ENCODE peak calls at places on chromosomes 13 and 19, in nine cellular contexts. One of them, this sample, is unnamed.

GRCh38 chr13:86933676-86934075 is 737.5 kb upstream of the SLITRK5 start:
- DNase-seq in fibroblast of mammary gland: no peak
- DNase-seq in astrocyte: no peak
- DNase-seq in psoas muscle: no peak
- DNase-seq in stomach: no peak
- DNase-seq in AG04449: no peak
- DNase-seq in left ventricle myocardium inferior: no peak
- DNase-seq in lower lobe of right lung: no peak
- DNase-seq in kidney epithelial cell: no peak
- DNase-seq in this sample: no peak

GRCh38 chr13:49608932-49609331 is 19.4 kb upstream of the ARL11 start:
- DNase-seq in psoas muscle: no peak
- DNase-seq in fibroblast of mammary gland: no peak
- DNase-seq in kidney epithelial cell: no peak
- DNase-seq in lower lobe of right lung: no peak
- DNase-seq in astrocyte: no peak
- DNase-seq in stomach: no peak
- DNase-seq in AG04449: no peak
- DNase-seq in left ventricle myocardium inferior: no peak
- DNase-seq in this sample: no peak

GRCh38 chr19:48634424-48635262 is 2.5 kb downstream of the DBP start:
- DNase-seq in AG04449: no peak
- DNase-seq in kidney epithelial cell: peak; percentile 85
- DNase-seq in psoas muscle: peak; percentile 99
- DNase-seq in astrocyte: peak; percentile 80
- DNase-seq in lower lobe of right lung: peak; percentile 98
- DNase-seq in stomach: peak; percentile 99
- DNase-seq in left ventricle myocardium inferior: peak; percentile 98
- DNase-seq in fibroblast of mammary gland: peak; percentile 94
- DNase-seq in this sample: peak; percentile 80

GRCh38 chr19:31325342-31325741 is 23.9 kb downstream of the TSHZ3 start:
- DNase-seq in stomach: no peak
- DNase-seq in AG04449: no peak
- DNase-seq in fibroblast of mammary gland: no peak
- DNase-seq in left ventricle myocardium inferior: no peak
- DNase-seq in lower lobe of right lung: no peak
- DNase-seq in kidney epithelial cell: no peak
- DNase-seq in psoas muscle: no peak
- DNase-seq in astrocyte: no peak
- DNase-seq in this sample: no peak

GRCh38 chr13:58953638-58954037 is 1210.1 kb downstream of the DIAPH3 start:
- DNase-seq in lower lobe of right lung: no peak
- DNase-seq in fibroblast of mammary gland: no peak
- DNase-seq in psoas muscle: no peak
- DNase-seq in astrocyte: peak; percentile 57
- DNase-seq in AG04449: no peak
- DNase-seq in stomach: no peak
- DNase-seq in left ventricle myocardium inferior: no peak
- DNase-seq in kidney epithelial cell: no peak
- DNase-seq in this sample: no peak

GRCh38 chr13:25874907-25875306 is 176.9 kb downstream of the SHISA2 start:
- DNase-seq in kidney epithelial cell: no peak
- DNase-seq in fibroblast of mammary gland: no peak
- DNase-seq in AG04449: no peak
- DNase-seq in stomach: no peak
- DNase-seq in astrocyte: no peak
- DNase-seq in lower lobe of right lung: no peak
- DNase-seq in left ventricle myocardium inferior: no peak
- DNase-seq in psoas muscle: no peak
- DNase-seq in this sample: no peak

GRCh38 chr19:15962319-15962718 is 13.5 kb downstream of the OR10H4 start:
- DNase-seq in left ventricle myocardium inferior: no peak
- DNase-seq in astrocyte: no peak
- DNase-seq in psoas muscle: no peak
- DNase-seq in stomach: no peak
- DNase-seq in fibroblast of mammary gland: no peak
- DNase-seq in kidney epithelial cell: no peak
- DNase-seq in lower lobe of right lung: no peak
- DNase-seq in AG04449: no peak
- DNase-seq in this sample: no peak

GRCh38 chr13:94058821-94059360 is 420.6 kb downstream of the DCT start:
- DNase-seq in fibroblast of mammary gland: no peak
- DNase-seq in astrocyte: no peak
- DNase-seq in lower lobe of right lung: no peak
- DNase-seq in psoas muscle: no peak
- DNase-seq in left ventricle myocardium inferior: no peak
- DNase-seq in AG04449: no peak
- DNase-seq in stomach: no peak
- DNase-seq in kidney epithelial cell: no peak
- DNase-seq in this sample: no peak

GRCh38 chr13:41678320-41678719 is 221.0 kb downstream of the RGCC start:
- DNase-seq in astrocyte: peak; percentile 75
- DNase-seq in AG04449: no peak
- DNase-seq in stomach: no peak
- DNase-seq in psoas muscle: no peak
- DNase-seq in left ventricle myocardium inferior: no peak
- DNase-seq in kidney epithelial cell: no peak
- DNase-seq in lower lobe of right lung: no peak
- DNase-seq in fibroblast of mammary gland: peak; percentile 74
- DNase-seq in this sample: peak; percentile 34

GRCh38 chr13:20403826-20404225 is 121.8 kb downstream of the CRYL1 start:
- DNase-seq in kidney epithelial cell: no peak
- DNase-seq in left ventricle myocardium inferior: no peak
- DNase-seq in stomach: peak; percentile 8
- DNase-seq in lower lobe of right lung: no peak
- DNase-seq in psoas muscle: no peak
- DNase-seq in AG04449: no peak
- DNase-seq in fibroblast of mammary gland: no peak
- DNase-seq in astrocyte: no peak
- DNase-seq in this sample: no peak

GRCh38 chr13:20461860-20462532 is 63.7 kb downstream of the CRYL1 start:
- DNase-seq in fibroblast of mammary gland: no peak
- DNase-seq in kidney epithelial cell: no peak
- DNase-seq in lower lobe of right lung: no peak
- DNase-seq in astrocyte: no peak
- DNase-seq in stomach: no peak
- DNase-seq in psoas muscle: no peak
- DNase-seq in AG04449: no peak
- DNase-seq in left ventricle myocardium inferior: peak; percentile 23
- DNase-seq in this sample: no peak

GRCh38 chr19:16328824-16329482 is 4.3 kb downstream of the KLF2 start:
- DNase-seq in AG04449: no peak
- DNase-seq in stomach: no peak
- DNase-seq in lower lobe of right lung: peak; percentile 48
- DNase-seq in kidney epithelial cell: no peak
- DNase-seq in astrocyte: no peak
- DNase-seq in psoas muscle: no peak
- DNase-seq in left ventricle myocardium inferior: no peak
- DNase-seq in fibroblast of mammary gland: no peak
- DNase-seq in this sample: no peak

GRCh38 chr19:53328967-53329366 is 4.6 kb upstream of the ZNF845 start:
- DNase-seq in left ventricle myocardium inferior: peak; percentile 70
- DNase-seq in psoas muscle: peak; percentile 83
- DNase-seq in lower lobe of right lung: peak; percentile 59
- DNase-seq in AG04449: no peak
- DNase-seq in stomach: no peak
- DNase-seq in astrocyte: no peak
- DNase-seq in kidney epithelial cell: no peak
- DNase-seq in fibroblast of mammary gland: peak; percentile 44
- DNase-seq in this sample: no peak

GRCh38 chr19:43594710-43595604 is 977 bp downstream of the IRGQ start:
- DNase-seq in lower lobe of right lung: peak; percentile 77
- DNase-seq in kidney epithelial cell: peak; percentile 32
- DNase-seq in stomach: peak; percentile 56
- DNase-seq in AG04449: no peak
- DNase-seq in left ventricle myocardium inferior: no peak
- DNase-seq in psoas muscle: peak; percentile 72
- DNase-seq in fibroblast of mammary gland: peak; percentile 65
- DNase-seq in astrocyte: peak; percentile 33
- DNase-seq in this sample: no peak

DNA sequence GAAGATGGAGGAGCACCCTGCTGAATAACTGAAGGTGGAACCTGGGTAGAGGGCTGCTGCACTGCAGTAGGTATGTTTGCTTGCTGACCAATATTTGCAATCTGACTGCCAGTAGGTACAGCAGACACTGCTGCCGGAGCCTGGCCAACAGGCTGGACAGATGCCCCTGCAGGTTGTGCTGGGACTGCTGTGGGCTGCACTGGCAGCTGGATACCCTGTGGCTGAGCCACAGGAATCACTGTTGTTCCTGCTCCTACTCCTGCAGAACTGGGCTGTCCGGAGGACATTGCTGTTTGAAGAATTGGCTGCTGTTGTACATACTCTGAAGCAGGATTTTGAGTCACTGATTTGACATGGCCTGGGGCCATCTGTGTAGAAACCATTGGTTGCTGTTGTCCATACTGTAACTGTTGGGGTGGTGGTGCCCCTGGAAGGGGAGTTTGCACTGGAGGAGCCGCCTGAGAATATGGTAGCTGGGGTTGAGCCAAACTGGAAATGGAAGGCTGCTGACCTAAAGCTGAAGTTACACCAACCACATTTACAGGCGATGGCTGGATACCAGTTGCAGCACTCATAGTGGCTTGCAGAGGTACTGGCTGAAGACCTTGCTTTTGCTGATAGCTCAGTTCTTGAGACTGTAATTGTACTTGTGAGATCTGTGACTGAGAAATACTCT is 2.2 kb downstream of the TSC22D1 start:
- DNase-seq in stomach: peak; percentile 67
- DNase-seq in astrocyte: peak; percentile 76
- DNase-seq in left ventricle myocardium inferior: no peak
- DNase-seq in fibroblast of mammary gland: peak; percentile 46
- DNase-seq in kidney epithelial cell: no peak
- DNase-seq in psoas muscle: peak; percentile 65
- DNase-seq in AG04449: no peak
- DNase-seq in lower lobe of right lung: no peak
- DNase-seq in this sample: peak; percentile 62
- H3K4me3 ChIP-seq in stomach: peak overlapping the region; percentile 87
- H3K4me3 ChIP-seq in astrocyte: peak overlapping the region; percentile 84
- H3K4me3 ChIP-seq in left ventricle myocardium inferior: peak overlapping the region; percentile 95
- H3K4me3 ChIP-seq in fibroblast of mammary gland: no peak overlapping the region
- H3K4me3 ChIP-seq in kidney epithelial cell: peak overlapping the region; percentile 77
- H3K4me3 ChIP-seq in psoas muscle: peak overlapping the region; percentile 90
- H3K4me3 ChIP-seq in AG04449: peak overlapping the region; percentile 83
- H3K4me3 ChIP-seq in lower lobe of right lung: peak overlapping the region; percentile 93
- H3K4me3 ChIP-seq in this sample: peak overlapping the region; percentile 66

DNA sequence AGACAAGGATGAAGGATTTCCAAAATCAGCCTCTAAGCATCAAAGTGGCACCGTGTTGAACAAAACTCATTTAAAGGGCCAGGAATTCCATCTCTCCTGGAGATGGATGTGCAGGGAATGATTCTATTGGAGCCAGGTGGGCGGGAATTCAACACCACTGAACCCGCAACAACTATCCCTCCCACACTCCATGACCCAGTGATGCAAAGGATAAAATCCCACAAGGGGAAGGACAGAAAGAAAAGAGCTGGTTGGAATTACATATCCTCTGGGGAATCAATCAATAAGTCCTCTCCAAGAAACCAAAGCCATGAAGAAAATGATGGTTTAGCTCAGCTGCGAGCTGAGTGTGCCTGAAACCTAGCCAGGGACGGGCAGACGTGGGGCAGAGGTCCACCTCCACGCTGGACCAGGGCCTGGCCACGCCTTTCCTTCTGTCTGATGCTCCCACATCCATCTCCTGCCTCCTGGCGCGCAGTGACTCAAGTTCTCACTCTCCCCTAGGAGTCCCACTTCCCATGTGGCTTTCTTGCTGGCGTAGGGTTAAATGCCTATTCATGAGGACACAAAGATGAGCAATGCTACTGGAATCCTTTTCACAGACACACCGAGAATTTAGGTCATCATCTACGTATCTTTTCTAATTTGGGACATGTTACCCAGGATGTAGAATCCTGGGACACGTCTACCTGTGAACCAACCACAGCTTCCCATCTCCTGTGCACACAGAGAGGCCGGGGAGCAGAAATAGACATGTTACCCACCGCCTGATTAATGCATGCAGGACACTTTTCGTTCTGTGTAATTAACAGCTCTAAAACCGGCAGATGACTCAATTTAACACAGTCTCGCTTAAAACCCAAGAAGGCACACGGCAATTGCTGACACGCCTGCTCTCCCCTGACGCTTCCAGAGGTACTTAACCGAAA is 48.6 kb downstream of the PEPD start:
- DNase-seq in psoas muscle: no peak
- DNase-seq in stomach: no peak
- DNase-seq in left ventricle myocardium inferior: no peak
- DNase-seq in AG04449: peak; percentile 97
- DNase-seq in astrocyte: peak; percentile 99
- DNase-seq in fibroblast of mammary gland: peak; percentile 99
- DNase-seq in kidney epithelial cell: peak; percentile 53
- DNase-seq in lower lobe of right lung: peak; percentile 37
- DNase-seq in this sample: peak; percentile 96
- TF ChIP-seq CTCF in psoas muscle: no peak
- TF ChIP-seq CTCF in stomach: no peak
- TF ChIP-seq CTCF in left ventricle myocardium inferior: no peak
- TF ChIP-seq CTCF in AG04449: peak; percentile 20
- TF ChIP-seq CTCF in astrocyte: no peak
- TF ChIP-seq CTCF in fibroblast of mammary gland: no peak
- TF ChIP-seq CTCF in kidney epithelial cell: no peak
- TF ChIP-seq CTCF in lower lobe of right lung: no peak
- TF ChIP-seq CTCF in this sample: no peak

DNA sequence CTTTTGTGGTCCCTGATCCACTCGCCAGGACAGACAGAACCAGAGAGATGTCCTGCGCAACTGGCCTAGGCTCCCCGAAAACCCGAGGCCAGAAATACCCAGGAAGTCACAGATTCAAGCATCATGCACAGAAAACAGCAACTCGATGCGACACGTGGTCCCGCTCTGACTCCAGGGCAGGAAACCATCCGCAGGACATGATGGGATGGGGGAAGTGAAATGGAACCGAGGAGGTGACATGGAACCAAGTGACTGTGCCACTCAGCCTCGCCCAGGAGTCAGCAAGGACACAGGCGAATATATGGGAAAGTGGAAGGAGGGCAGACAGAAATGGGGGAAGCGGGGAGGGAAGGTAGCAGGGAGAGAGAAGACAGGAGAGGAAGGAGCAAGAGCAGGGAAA is 1.1 kb downstream of the ZSCAN18 start:
- DNase-seq in kidney epithelial cell: no peak
- DNase-seq in fibroblast of mammary gland: no peak
- DNase-seq in stomach: no peak
- DNase-seq in psoas muscle: no peak
- DNase-seq in lower lobe of right lung: no peak
- DNase-seq in left ventricle myocardium inferior: no peak
- DNase-seq in astrocyte: no peak
- DNase-seq in AG04449: no peak
- DNase-seq in this sample: no peak
- H3K4me3 ChIP-seq in kidney epithelial cell: no peak overlapping the region
- H3K4me3 ChIP-seq in fibroblast of mammary gland: no peak overlapping the region
- H3K4me3 ChIP-seq in stomach: peak overlapping the region; percentile 94
- H3K4me3 ChIP-seq in psoas muscle: peak overlapping the region; percentile 94
- H3K4me3 ChIP-seq in lower lobe of right lung: peak overlapping the region; percentile 86
- H3K4me3 ChIP-seq in left ventricle myocardium inferior: peak overlapping the region; percentile 97
- H3K4me3 ChIP-seq in astrocyte: no peak overlapping the region
- H3K4me3 ChIP-seq in AG04449: no peak overlapping the region
- H3K4me3 ChIP-seq in this sample: no peak overlapping the region

DNA sequence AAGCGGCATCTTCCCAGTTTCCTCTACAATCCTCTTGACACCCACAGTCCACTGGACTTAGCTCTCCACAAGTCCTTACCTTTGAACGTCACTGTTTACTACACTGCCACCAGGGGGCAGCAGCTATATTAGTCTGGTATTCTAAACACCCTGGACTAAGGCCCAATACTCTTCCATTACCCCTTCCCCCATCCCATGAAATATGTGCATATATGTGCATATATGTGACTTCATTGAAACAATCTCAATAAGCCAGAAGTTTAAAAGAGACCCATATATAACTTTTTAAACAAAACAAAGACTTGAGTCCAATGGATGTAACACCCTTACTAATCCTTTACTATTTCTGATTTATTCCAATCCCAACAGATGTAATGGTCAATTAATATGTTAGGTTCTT is 15.5 kb downstream of the GGACT start:
- DNase-seq in lower lobe of right lung: peak; percentile 70
- DNase-seq in kidney epithelial cell: peak; percentile 26
- DNase-seq in psoas muscle: peak; percentile 68
- DNase-seq in left ventricle myocardium inferior: peak; percentile 33
- DNase-seq in stomach: peak; percentile 82
- DNase-seq in fibroblast of mammary gland: peak; percentile 86
- DNase-seq in AG04449: peak; percentile 34
- DNase-seq in astrocyte: peak; percentile 56
- DNase-seq in this sample: peak; percentile 53
- TF ChIP-seq CTCF in lower lobe of right lung: peak; percentile 73
- TF ChIP-seq CTCF in kidney epithelial cell: peak; percentile 71
- TF ChIP-seq CTCF in psoas muscle: peak; percentile 73
- TF ChIP-seq CTCF in left ventricle myocardium inferior: peak; percentile 75
- TF ChIP-seq CTCF in stomach: peak; percentile 62
- TF ChIP-seq CTCF in fibroblast of mammary gland: peak; percentile 80
- TF ChIP-seq CTCF in AG04449: peak; percentile 53
- TF ChIP-seq CTCF in astrocyte: peak; percentile 67
- TF ChIP-seq CTCF in this sample: peak; percentile 77

This sample was measured in AG09309.